ENCODE peak calls at places on chromosomes 3 and 15, in seven cellular contexts. T, Z, V, C, A, S and W are unnamed samples.

GRCh38 chr15:76330281-76330680 is 6.3 kb upstream of the ISL2 start:
- DNase-seq in T (peak), C (peak), V (no peak), S (peak), Z (no peak), A (peak), W (no peak)

GRCh38 chr15:48641416-48641815 is 4.1 kb downstream of the FBN1 start:
- DNase-seq in A (peak), T (peak), C (peak), S (no peak), Z (no peak), V (no peak), W (no peak)

GRCh38 chr3:82796765-82797164 is 1035.3 kb upstream of the GBE1 start:
- DNase-seq in C (no peak), A (no peak), T (no peak), Z (no peak), V (peak), S (no peak), W (no peak)

GRCh38 chr15:64105113-64105704 is 9.4 kb downstream of the SNX1 start:
- DNase-seq in Z (no peak), A (peak), C (no peak), S (no peak), T (peak), V (no peak), W (no peak)

GRCh38 chr15:74378853-74379252 is 11.4 kb upstream of the CYP11A1 start:
- DNase-seq in T (peak), A (peak), C (no peak), Z (peak), V (peak), S (no peak), W (no peak)

GRCh38 chr3:125585595-125586223 is 9.6 kb downstream of the OSBPL11 start:
- DNase-seq in Z (peak), V (peak), C (peak), S (peak), T (peak), A (peak), W (no peak)

GRCh38 chr15:85760531-85761371 is 34.0 kb downstream of the KLHL25 start:
- DNase-seq in Z (no peak), A (no peak), C (no peak), T (no peak), V (no peak), S (no peak), W (no peak)

GRCh38 chr15:68303560-68304436 is 26.3 kb downstream of the FEM1B start:
- DNase-seq in S (no peak), A (peak), V (no peak), C (no peak), Z (no peak), T (no peak), W (peak)

GRCh38 chr3:80014576-80014975 is 246.8 kb upstream of the ROBO1 start:
- DNase-seq in S (no peak), Z (no peak), V (no peak), A (no peak), C (no peak), T (no peak), W (no peak)

GRCh38 chr15:47283231-47283630 is 434.1 kb upstream of the SEMA6D start:
- DNase-seq in C (no peak), A (no peak), V (no peak), S (no peak), Z (no peak), T (no peak), W (no peak)

GRCh38 chr3:161415506-161416231 is 44.4 kb upstream of the SPTSSB start:
- DNase-seq in T (peak), S (no peak), Z (no peak), C (peak), A (peak), V (no peak), W (no peak)

GRCh38 chr3:186959029-186959624 is 28.8 kb downstream of the ST6GAL1 start:
- DNase-seq in A (no peak), T (no peak), S (no peak), Z (no peak), V (no peak), C (no peak), W (no peak)